ENCODE peak calls at places on chromosome 16, in ten cellular contexts. H is NCI-H524 treated with DMSO at 0.1 percent for 48 hours; V is activated T-helper 1 cell treated with Interleukin-2 at 50 U/mL for 16 hours; S is fibroblast of the conjunctiva; A is effector memory CD8-positive, alpha-beta T cell; K is EH; D is endodermal cell; Q is AG10803; N is ovary; M is astrocyte. J is an unnamed sample.
A peak's percentile ranks its signal among the peaks of the same experiment; 100 is the strongest.

GRCh38 chr16:52090080-52090479 is 456.9 kb downstream of the TOX3 start:
- DNase-seq in H (no peak), V (no peak), S (no peak), A (no peak), K (peak; percentile 9), D (no peak), Q (peak; percentile 39), N (no peak), M (peak; percentile 42), J (peak; percentile 27)

GRCh38 chr16:19488213-19488640 is 33.7 kb downstream of the GDE1 start:
- DNase-seq in H (no peak), V (no peak), S (no peak), A (no peak), K (no peak), D (peak; percentile 89), Q (no peak), N (no peak), M (no peak), J (no peak)

GRCh38 chr16:56787185-56787584 is 57.3 kb downstream of the NUP93 start:
- DNase-seq in H (no peak), V (no peak), S (no peak), A (no peak), K (no peak), D (peak; percentile 78), Q (no peak), N (no peak), M (no peak), J (no peak)

GRCh38 chr16:77213542-77214108 is 14.4 kb downstream of the SYCE1L start:
- DNase-seq in H (no peak), V (no peak), S (peak; percentile 71), A (no peak), K (peak; percentile 96), D (no peak), Q (peak; percentile 83), N (peak; percentile 43), M (peak; percentile 96), J (no peak)

GRCh38 chr16:56196381-56196780 is 5.1 kb downstream of the GNAO1 start:
- DNase-seq in H (no peak), V (no peak), S (no peak), A (no peak), K (no peak), D (no peak), Q (no peak), N (no peak), M (no peak), J (no peak)

GRCh38 chr16:1870365-1871082 is 1.4 kb downstream of the MEIOB start:
- DNase-seq in H (no peak), V (no peak), S (no peak), A (no peak), K (peak; percentile 75), D (no peak), Q (peak; percentile 55), N (no peak), M (peak; percentile 79), J (no peak)

GRCh38 chr16:72902276-72902675 is 145.7 kb downstream of the ZFHX3 start:
- DNase-seq in H (no peak), V (no peak), S (no peak), A (no peak), K (no peak), D (no peak), Q (no peak), N (no peak), M (no peak), J (no peak)

GRCh38 chr16:69448470-69449193 is 24.2 kb downstream of the CYB5B start:
- DNase-seq in H (peak; percentile 50), V (no peak), S (no peak), A (no peak), K (peak; percentile 78), D (no peak), Q (peak; percentile 90), N (no peak), M (peak; percentile 67), J (peak; percentile 92)

GRCh38 chr16:546909-547770 is 13.1 kb upstream of the PRR35 start:
- DNase-seq in H (no peak), V (no peak), S (no peak), A (peak; percentile 21), K (peak; percentile 38), D (peak; percentile 87), Q (peak; percentile 58), N (peak; percentile 95), M (no peak), J (no peak)